ENCODE peak calls at places on chromosomes 7 and 10, in four cellular contexts. One of them, this sample, is unnamed.

GRCh38 chr10:33293081-33293480 is 41.4 kb downstream of the NRP1 start:
- DNase-seq in astrocyte of the spinal cord: no peak
- DNase-seq in GM12865: no peak
- DNase-seq in fibroblast of pulmonary artery: no peak
- DNase-seq in this sample: peak; percentile 41

GRCh38 chr7:108581655-108582491 is 12.2 kb downstream of the DNAJB9 start:
- DNase-seq in astrocyte of the spinal cord: peak; percentile 38
- DNase-seq in GM12865: no peak
- DNase-seq in fibroblast of pulmonary artery: peak; percentile 17
- DNase-seq in this sample: no peak

GRCh38 chr10:66714741-66715140 is 211.1 kb upstream of the LRRTM3 start:
- DNase-seq in astrocyte of the spinal cord: peak; percentile 5
- DNase-seq in GM12865: no peak
- DNase-seq in fibroblast of pulmonary artery: no peak
- DNase-seq in this sample: peak; percentile 54

GRCh38 chr10:111128331-111129167 is 51.7 kb downstream of the ADRA2A start:
- DNase-seq in astrocyte of the spinal cord: peak; percentile 55
- DNase-seq in GM12865: no peak
- DNase-seq in fibroblast of pulmonary artery: no peak
- DNase-seq in this sample: no peak

GRCh38 chr10:43689618-43689954 is 40.9 kb upstream of the ZNF32 start:
- DNase-seq in astrocyte of the spinal cord: no peak
- DNase-seq in GM12865: no peak
- DNase-seq in fibroblast of pulmonary artery: peak; percentile 49
- DNase-seq in this sample: peak; percentile 28

GRCh38 chr7:143171697-143172096 is 11.5 kb upstream of the TAS2R39 start:
- DNase-seq in astrocyte of the spinal cord: no peak
- DNase-seq in GM12865: no peak
- DNase-seq in fibroblast of pulmonary artery: no peak
- DNase-seq in this sample: no peak

GRCh38 chr7:77799078-77799964 is 748 bp downstream of the PHTF2 start:
- DNase-seq in astrocyte of the spinal cord: peak; percentile 29
- DNase-seq in GM12865: peak; percentile 39
- DNase-seq in fibroblast of pulmonary artery: peak; percentile 38
- DNase-seq in this sample: peak; percentile 55

GRCh38 chr10:63672491-63672890 is 151.3 kb downstream of the REEP3 start:
- DNase-seq in astrocyte of the spinal cord: no peak
- DNase-seq in GM12865: no peak
- DNase-seq in fibroblast of pulmonary artery: no peak
- DNase-seq in this sample: no peak

GRCh38 chr7:75056476-75056875 is 17.1 kb downstream of the RCC1L start:
- DNase-seq in astrocyte of the spinal cord: peak; percentile 67
- DNase-seq in GM12865: no peak
- DNase-seq in fibroblast of pulmonary artery: peak; percentile 70
- DNase-seq in this sample: peak; percentile 70

GRCh38 chr7:73647725-73648592 is 19.7 kb upstream of the VPS37D start:
- DNase-seq in astrocyte of the spinal cord: no peak
- DNase-seq in GM12865: no peak
- DNase-seq in fibroblast of pulmonary artery: no peak
- DNase-seq in this sample: peak; percentile 46

GRCh38 chr7:40604601-40605438 is 470.0 kb downstream of the SUGCT start:
- DNase-seq in astrocyte of the spinal cord: peak; percentile 65
- DNase-seq in GM12865: peak; percentile 62
- DNase-seq in fibroblast of pulmonary artery: peak; percentile 76
- DNase-seq in this sample: no peak

GRCh38 chr10:11828682-11829284 is 5.6 kb downstream of the PROSER2 start:
- DNase-seq in astrocyte of the spinal cord: no peak
- DNase-seq in GM12865: no peak
- DNase-seq in fibroblast of pulmonary artery: no peak
- DNase-seq in this sample: no peak

GRCh38 chr10:11827414-11827813 is 4.3 kb downstream of the PROSER2 start:
- DNase-seq in astrocyte of the spinal cord: no peak
- DNase-seq in GM12865: no peak
- DNase-seq in fibroblast of pulmonary artery: no peak
- DNase-seq in this sample: no peak

GRCh38 chr10:11831520-11831951 is 8.4 kb downstream of the PROSER2 start:
- DNase-seq in astrocyte of the spinal cord: no peak
- DNase-seq in GM12865: no peak
- DNase-seq in fibroblast of pulmonary artery: no peak
- DNase-seq in this sample: no peak

GRCh38 chr10:11832042-11832441 is 8.9 kb downstream of the PROSER2 start:
- DNase-seq in astrocyte of the spinal cord: no peak
- DNase-seq in GM12865: no peak
- DNase-seq in fibroblast of pulmonary artery: no peak
- DNase-seq in this sample: no peak

GRCh38 chr10:11830836-11831519 is 7.8 kb downstream of the PROSER2 start:
- DNase-seq in astrocyte of the spinal cord: no peak
- DNase-seq in GM12865: no peak
- DNase-seq in fibroblast of pulmonary artery: no peak
- DNase-seq in this sample: no peak
- H3K4me3 ChIP-seq in astrocyte of the spinal cord: no peak overlapping the region
- H3K4me3 ChIP-seq in GM12865: no peak overlapping the region
- H3K4me3 ChIP-seq in fibroblast of pulmonary artery: no peak overlapping the region
- H3K4me3 ChIP-seq in this sample: no peak overlapping the region

GRCh38 chr7:132240262-132240661 is 336.0 kb downstream of the PLXNA4 start:
- DNase-seq in astrocyte of the spinal cord: no peak
- DNase-seq in GM12865: no peak
- DNase-seq in fibroblast of pulmonary artery: no peak
- DNase-seq in this sample: no peak
- TF ChIP-seq CTCF in astrocyte of the spinal cord: no peak
- TF ChIP-seq CTCF in GM12865: no peak
- TF ChIP-seq CTCF in fibroblast of pulmonary artery: no peak
- TF ChIP-seq CTCF in this sample: no peak

GRCh38 chr7:35848728-35849127 is 47.9 kb downstream of the SEPTIN7 start:
- DNase-seq in astrocyte of the spinal cord: no peak
- DNase-seq in GM12865: no peak
- DNase-seq in fibroblast of pulmonary artery: no peak
- DNase-seq in this sample: no peak

GRCh38 chr7:35849954-35850353 is 49.1 kb downstream of the SEPTIN7 start:
- DNase-seq in astrocyte of the spinal cord: no peak
- DNase-seq in GM12865: no peak
- DNase-seq in fibroblast of pulmonary artery: no peak
- DNase-seq in this sample: no peak

GRCh38 chr7:35846816-35847412 is 46.1 kb downstream of the SEPTIN7 start:
- DNase-seq in astrocyte of the spinal cord: no peak
- DNase-seq in GM12865: no peak
- DNase-seq in fibroblast of pulmonary artery: no peak
- DNase-seq in this sample: no peak

GRCh38 chr7:35854311-35854710 is 53.5 kb downstream of the SEPTIN7 start:
- DNase-seq in astrocyte of the spinal cord: no peak
- DNase-seq in GM12865: no peak
- DNase-seq in fibroblast of pulmonary artery: no peak
- DNase-seq in this sample: no peak

GRCh38 chr7:35849158-35849831 is 48.4 kb downstream of the SEPTIN7 start:
- DNase-seq in astrocyte of the spinal cord: peak; percentile 21
- DNase-seq in GM12865: no peak
- DNase-seq in fibroblast of pulmonary artery: peak; percentile 55
- DNase-seq in this sample: no peak
- H3K4me3 ChIP-seq in astrocyte of the spinal cord: no peak overlapping the region
- H3K4me3 ChIP-seq in GM12865: no peak overlapping the region
- H3K4me3 ChIP-seq in fibroblast of pulmonary artery: no peak overlapping the region
- H3K4me3 ChIP-seq in this sample: no peak overlapping the region

DNA sequence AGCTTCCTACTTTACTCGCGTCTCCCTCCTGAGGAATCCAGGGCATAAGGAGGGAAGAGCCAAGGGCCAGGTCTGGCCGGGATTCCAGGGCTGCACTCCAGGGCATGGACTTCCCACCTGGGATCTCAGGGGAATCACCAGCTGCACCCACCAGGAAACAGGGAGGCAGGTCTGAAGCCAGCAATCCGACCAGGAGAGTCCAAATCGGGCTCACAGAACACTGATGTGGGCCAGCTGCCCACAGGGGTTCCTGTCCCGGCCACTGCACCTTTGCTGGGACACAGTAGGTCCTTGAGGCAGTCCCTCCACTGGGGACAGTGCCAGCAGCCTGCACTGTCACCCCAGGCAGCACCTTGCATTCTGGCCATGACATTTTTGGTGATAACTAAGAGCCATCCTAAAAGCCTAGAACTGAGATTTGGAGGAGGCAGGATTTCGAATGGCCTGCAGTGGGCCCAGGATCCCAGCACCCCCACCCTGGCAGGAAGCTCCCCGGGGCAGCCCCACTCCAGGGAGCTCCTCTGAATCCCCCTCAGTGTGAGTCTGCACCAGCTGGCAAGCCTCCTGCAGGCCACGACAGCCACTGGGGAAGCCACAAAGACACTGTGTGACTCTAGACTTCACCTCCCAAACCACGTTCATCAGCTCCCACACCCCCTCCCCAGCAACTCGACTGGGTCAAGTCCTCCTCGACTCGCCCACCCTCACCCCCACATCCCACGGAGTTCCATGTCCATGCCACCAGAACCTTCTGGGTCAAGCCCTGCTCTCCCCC is 71.5 kb upstream of the PPP2R2D start:
- DNase-seq in astrocyte of the spinal cord: no peak
- DNase-seq in GM12865: no peak
- DNase-seq in fibroblast of pulmonary artery: no peak
- DNase-seq in this sample: no peak
- TF ChIP-seq CTCF in astrocyte of the spinal cord: no peak
- TF ChIP-seq CTCF in GM12865: no peak
- TF ChIP-seq CTCF in fibroblast of pulmonary artery: no peak
- TF ChIP-seq CTCF in this sample: no peak

GRCh38 chr10:117552759-117553158 is 10.2 kb downstream of the EMX2 start:
- DNase-seq in astrocyte of the spinal cord: no peak
- DNase-seq in GM12865: no peak
- DNase-seq in fibroblast of pulmonary artery: no peak
- DNase-seq in this sample: no peak
- H3K4me3 ChIP-seq in astrocyte of the spinal cord: no peak overlapping the region
- H3K4me3 ChIP-seq in GM12865: no peak overlapping the region
- H3K4me3 ChIP-seq in fibroblast of pulmonary artery: no peak overlapping the region
- H3K4me3 ChIP-seq in this sample: peak overlapping the region; percentile 24

GRCh38 chr10:104485632-104486031 is 132.0 kb downstream of the CFAP58 start:
- DNase-seq in astrocyte of the spinal cord: no peak
- DNase-seq in GM12865: no peak
- DNase-seq in fibroblast of pulmonary artery: no peak
- DNase-seq in this sample: no peak
- TF ChIP-seq CTCF in astrocyte of the spinal cord: no peak
- TF ChIP-seq CTCF in GM12865: peak; percentile 29
- TF ChIP-seq CTCF in fibroblast of pulmonary artery: no peak
- TF ChIP-seq CTCF in this sample: no peak

DNA sequence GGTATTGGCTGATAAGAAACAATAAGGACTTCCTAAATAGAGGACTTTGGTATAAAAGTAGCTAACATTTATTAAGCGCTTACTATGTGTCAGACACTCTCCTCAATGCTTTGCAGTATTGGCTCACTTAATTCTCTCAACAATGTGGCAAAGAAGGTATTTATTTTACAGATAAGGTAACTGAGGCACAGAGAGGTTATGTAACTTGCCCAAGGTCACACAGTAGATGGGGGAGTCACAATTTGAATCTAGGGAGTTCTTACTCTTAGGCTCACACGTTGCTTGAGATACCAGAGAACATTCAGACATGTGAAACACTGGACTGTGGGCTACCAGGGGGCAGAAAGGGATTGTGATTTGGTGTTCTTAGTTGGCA is 60.8 kb upstream of the GPR158 start:
- DNase-seq in astrocyte of the spinal cord: no peak
- DNase-seq in GM12865: no peak
- DNase-seq in fibroblast of pulmonary artery: no peak
- DNase-seq in this sample: no peak
- H3K4me3 ChIP-seq in astrocyte of the spinal cord: no peak overlapping the region
- H3K4me3 ChIP-seq in GM12865: no peak overlapping the region
- H3K4me3 ChIP-seq in fibroblast of pulmonary artery: no peak overlapping the region
- H3K4me3 ChIP-seq in this sample: no peak overlapping the region

This sample was measured in foreskin fibroblast.